ENCODE peak calls at places on chromosomes 12 and 14, in seven cellular contexts. One of them, this sample, is unnamed.
A peak's percentile ranks its signal among the peaks of the same experiment; 100 is the strongest.

GRCh38 chr14:102560436-102561261 is 31.8 kb upstream of the RCOR1 start:
- DNase-seq in lung: no peak
- DNase-seq in heart left ventricle: no peak
- DNase-seq in esophagus squamous epithelium: no peak
- DNase-seq in osteocyte: no peak
- DNase-seq in astrocyte of the spinal cord: no peak
- DNase-seq in stomach: no peak
- DNase-seq in this sample: no peak

GRCh38 chr12:119011231-119011630 is 29.9 kb downstream of the SRRM4 start:
- DNase-seq in lung: no peak
- DNase-seq in heart left ventricle: no peak
- DNase-seq in esophagus squamous epithelium: no peak
- DNase-seq in osteocyte: no peak
- DNase-seq in astrocyte of the spinal cord: no peak
- DNase-seq in stomach: no peak
- DNase-seq in this sample: no peak

GRCh38 chr14:86838363-86838762 is 1154.6 kb downstream of the GALC start:
- DNase-seq in lung: no peak
- DNase-seq in heart left ventricle: no peak
- DNase-seq in esophagus squamous epithelium: no peak
- DNase-seq in osteocyte: no peak
- DNase-seq in astrocyte of the spinal cord: no peak
- DNase-seq in stomach: no peak
- DNase-seq in this sample: no peak

GRCh38 chr14:51789631-51790030 is 70.8 kb upstream of the GNG2 start:
- DNase-seq in lung: no peak
- DNase-seq in heart left ventricle: no peak
- DNase-seq in esophagus squamous epithelium: no peak
- DNase-seq in osteocyte: no peak
- DNase-seq in astrocyte of the spinal cord: peak; percentile 43
- DNase-seq in stomach: no peak
- DNase-seq in this sample: no peak

GRCh38 chr14:64387232-64387737 is 868 bp upstream of the MTHFD1 start:
- DNase-seq in lung: no peak
- DNase-seq in heart left ventricle: no peak
- DNase-seq in esophagus squamous epithelium: no peak
- DNase-seq in osteocyte: no peak
- DNase-seq in astrocyte of the spinal cord: peak; percentile 35
- DNase-seq in stomach: no peak
- DNase-seq in this sample: no peak

GRCh38 chr14:20652996-20653975 is 11.8 kb upstream of the OR6S1 start:
- DNase-seq in lung: no peak
- DNase-seq in heart left ventricle: no peak
- DNase-seq in esophagus squamous epithelium: no peak
- DNase-seq in osteocyte: no peak
- DNase-seq in astrocyte of the spinal cord: peak; percentile 42
- DNase-seq in stomach: no peak
- DNase-seq in this sample: peak; percentile 64

GRCh38 chr12:68932701-68933563 is at the start of gene CPM:
- DNase-seq in lung: peak; percentile 78
- DNase-seq in heart left ventricle: peak; percentile 79
- DNase-seq in esophagus squamous epithelium: no peak
- DNase-seq in osteocyte: no peak
- DNase-seq in astrocyte of the spinal cord: no peak
- DNase-seq in stomach: peak; percentile 89
- DNase-seq in this sample: peak; percentile 84

GRCh38 chr12:122282066-122282465 is 15.8 kb upstream of the VPS33A start:
- DNase-seq in lung: no peak
- DNase-seq in heart left ventricle: no peak
- DNase-seq in esophagus squamous epithelium: no peak
- DNase-seq in osteocyte: no peak
- DNase-seq in astrocyte of the spinal cord: peak; percentile 75
- DNase-seq in stomach: no peak
- DNase-seq in this sample: no peak

GRCh38 chr12:7175493-7175892 is 14.0 kb upstream of the PEX5 start:
- DNase-seq in lung: no peak
- DNase-seq in heart left ventricle: no peak
- DNase-seq in esophagus squamous epithelium: no peak
- DNase-seq in osteocyte: no peak
- DNase-seq in astrocyte of the spinal cord: no peak
- DNase-seq in stomach: no peak
- DNase-seq in this sample: no peak

GRCh38 chr12:52581066-52581465 is 7.4 kb upstream of the KRT74 start:
- DNase-seq in lung: no peak
- DNase-seq in heart left ventricle: no peak
- DNase-seq in esophagus squamous epithelium: no peak
- DNase-seq in osteocyte: no peak
- DNase-seq in astrocyte of the spinal cord: no peak
- DNase-seq in stomach: no peak
- DNase-seq in this sample: no peak

GRCh38 chr14:103067231-103067954 is 10.0 kb upstream of the CDC42BPB start:
- DNase-seq in lung: no peak
- DNase-seq in heart left ventricle: no peak
- DNase-seq in esophagus squamous epithelium: no peak
- DNase-seq in osteocyte: no peak
- DNase-seq in astrocyte of the spinal cord: no peak
- DNase-seq in stomach: no peak
- DNase-seq in this sample: no peak

GRCh38 chr12:28498850-28499249 is 308.6 kb downstream of the CCDC91 start:
- DNase-seq in lung: no peak
- DNase-seq in heart left ventricle: no peak
- DNase-seq in esophagus squamous epithelium: no peak
- DNase-seq in osteocyte: no peak
- DNase-seq in astrocyte of the spinal cord: no peak
- DNase-seq in stomach: no peak
- DNase-seq in this sample: no peak

GRCh38 chr14:50038398-50039119 is 77.8 kb downstream of the VCPKMT start:
- DNase-seq in lung: peak; percentile 42
- DNase-seq in heart left ventricle: no peak
- DNase-seq in esophagus squamous epithelium: no peak
- DNase-seq in osteocyte: no peak
- DNase-seq in astrocyte of the spinal cord: peak; percentile 93
- DNase-seq in stomach: no peak
- DNase-seq in this sample: no peak

GRCh38 chr12:12562016-12562483 is 613 bp downstream of the DUSP16 start:
- DNase-seq in lung: peak; percentile 31
- DNase-seq in heart left ventricle: no peak
- DNase-seq in esophagus squamous epithelium: no peak
- DNase-seq in osteocyte: no peak
- DNase-seq in astrocyte of the spinal cord: no peak
- DNase-seq in stomach: no peak
- DNase-seq in this sample: peak; percentile 53

GRCh38 chr12:2414810-2415567 is 362.2 kb downstream of the CACNA1C start:
- DNase-seq in lung: no peak
- DNase-seq in heart left ventricle: no peak
- DNase-seq in esophagus squamous epithelium: no peak
- DNase-seq in osteocyte: no peak
- DNase-seq in astrocyte of the spinal cord: no peak
- DNase-seq in stomach: no peak
- DNase-seq in this sample: no peak

GRCh38 chr14:22646570-22647254 is 2.6 kb upstream of the OR6J1 start:
- DNase-seq in lung: no peak
- DNase-seq in heart left ventricle: no peak
- DNase-seq in esophagus squamous epithelium: no peak
- DNase-seq in osteocyte: no peak
- DNase-seq in astrocyte of the spinal cord: peak; percentile 84
- DNase-seq in stomach: no peak
- DNase-seq in this sample: no peak

GRCh38 chr12:45720069-45720468 is 9.4 kb upstream of the ARID2 start:
- DNase-seq in lung: no peak
- DNase-seq in heart left ventricle: no peak
- DNase-seq in esophagus squamous epithelium: no peak
- DNase-seq in osteocyte: no peak
- DNase-seq in astrocyte of the spinal cord: no peak
- DNase-seq in stomach: no peak
- DNase-seq in this sample: no peak

GRCh38 chr14:50333010-50333409 is 20.9 kb downstream of the DMAC2L start:
- DNase-seq in lung: no peak
- DNase-seq in heart left ventricle: peak; percentile 70
- DNase-seq in esophagus squamous epithelium: no peak
- DNase-seq in osteocyte: no peak
- DNase-seq in astrocyte of the spinal cord: peak; percentile 45
- DNase-seq in stomach: no peak
- DNase-seq in this sample: no peak

GRCh38 chr12:25276199-25276937 is 25.6 kb upstream of the KRAS start:
- DNase-seq in lung: peak; percentile 32
- DNase-seq in heart left ventricle: no peak
- DNase-seq in esophagus squamous epithelium: no peak
- DNase-seq in osteocyte: no peak
- DNase-seq in astrocyte of the spinal cord: peak; percentile 92
- DNase-seq in stomach: peak; percentile 68
- DNase-seq in this sample: no peak

GRCh38 chr14:50489851-50490250 is 42.5 kb downstream of the MAP4K5 start:
- DNase-seq in lung: no peak
- DNase-seq in heart left ventricle: no peak
- DNase-seq in esophagus squamous epithelium: no peak
- DNase-seq in osteocyte: no peak
- DNase-seq in astrocyte of the spinal cord: no peak
- DNase-seq in stomach: no peak
- DNase-seq in this sample: no peak

GRCh38 chr14:93316716-93317115 is 16.1 kb downstream of the BTBD7 start:
- DNase-seq in lung: no peak
- DNase-seq in heart left ventricle: no peak
- DNase-seq in esophagus squamous epithelium: no peak
- DNase-seq in osteocyte: no peak
- DNase-seq in astrocyte of the spinal cord: no peak
- DNase-seq in stomach: no peak
- DNase-seq in this sample: no peak

GRCh38 chr14:24297190-24297964 is 2.2 kb downstream of the DHRS1 start:
- DNase-seq in lung: no peak
- DNase-seq in heart left ventricle: no peak
- DNase-seq in esophagus squamous epithelium: no peak
- DNase-seq in osteocyte: no peak
- DNase-seq in astrocyte of the spinal cord: no peak
- DNase-seq in stomach: no peak
- DNase-seq in this sample: no peak

GRCh38 chr12:110846615-110847566 is at the start of gene CCDC63:
- DNase-seq in lung: peak; percentile 39
- DNase-seq in heart left ventricle: peak; percentile 75
- DNase-seq in esophagus squamous epithelium: no peak
- DNase-seq in osteocyte: peak; percentile 85
- DNase-seq in astrocyte of the spinal cord: peak; percentile 50
- DNase-seq in stomach: peak; percentile 58
- DNase-seq in this sample: peak; percentile 85
- TF ChIP-seq CTCF in lung: peak; percentile 21
- TF ChIP-seq CTCF in heart left ventricle: peak; percentile 59
- TF ChIP-seq CTCF in esophagus squamous epithelium: no peak
- TF ChIP-seq CTCF in osteocyte: peak; percentile 63
- TF ChIP-seq CTCF in astrocyte of the spinal cord: peak; percentile 62
- TF ChIP-seq CTCF in stomach: no peak
- TF ChIP-seq CTCF in this sample: peak; percentile 37

DNA sequence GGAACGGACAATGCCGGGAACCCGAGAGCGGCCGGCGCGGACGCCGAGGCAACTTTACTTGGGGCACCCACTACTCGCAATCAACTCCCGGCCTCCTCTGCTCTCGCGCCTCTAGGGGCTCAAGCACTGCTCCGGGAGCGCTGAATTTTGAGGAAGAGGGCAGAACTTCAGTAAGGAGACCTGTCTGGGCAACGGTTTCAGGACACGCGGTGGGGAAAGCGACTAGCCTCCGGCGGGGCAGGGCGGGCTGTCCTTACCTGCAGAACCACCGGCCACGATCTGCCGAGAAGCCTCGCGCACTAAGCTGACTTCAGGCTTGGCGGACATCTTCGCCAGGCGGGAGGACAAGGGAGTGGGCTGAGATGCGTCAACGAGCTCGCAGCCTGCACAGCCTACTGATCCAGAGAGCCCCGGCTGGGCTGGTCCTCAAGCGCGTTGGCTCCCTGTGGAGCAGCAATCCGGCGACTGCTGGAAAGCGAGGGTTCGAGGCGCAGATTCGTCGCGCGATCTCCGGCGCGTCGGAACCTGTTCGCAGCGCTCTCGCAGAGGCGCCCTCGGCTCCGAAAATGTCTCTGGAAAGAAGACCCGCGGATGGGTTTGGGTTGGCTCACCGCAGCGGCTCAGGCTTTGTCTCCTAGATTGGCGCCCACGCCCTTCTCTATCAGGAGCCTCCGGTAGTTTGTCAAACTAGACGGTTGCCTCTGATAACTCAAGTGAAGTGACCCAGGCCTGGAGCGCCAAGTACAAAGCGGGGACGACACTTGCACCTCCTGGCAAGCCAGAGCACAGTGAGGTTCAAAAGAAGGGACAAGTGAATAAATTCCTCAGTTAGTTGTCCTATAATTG is at the start of gene SLC25A21:
- DNase-seq in lung: peak; percentile 76
- DNase-seq in heart left ventricle: peak; percentile 81
- DNase-seq in esophagus squamous epithelium: no peak
- DNase-seq in osteocyte: peak; percentile 88
- DNase-seq in astrocyte of the spinal cord: peak; percentile 89
- DNase-seq in stomach: peak; percentile 77
- DNase-seq in this sample: peak; percentile 74
- TF ChIP-seq CTCF in lung: no peak
- TF ChIP-seq CTCF in heart left ventricle: no peak
- TF ChIP-seq CTCF in esophagus squamous epithelium: no peak
- TF ChIP-seq CTCF in osteocyte: peak; percentile 24
- TF ChIP-seq CTCF in astrocyte of the spinal cord: peak; percentile 15
- TF ChIP-seq CTCF in stomach: no peak
- TF ChIP-seq CTCF in this sample: no peak

GRCh38 chr14:71647086-71647784 is 285.0 kb upstream of the RGS6 start:
- DNase-seq in lung: peak; percentile 44
- DNase-seq in heart left ventricle: no peak
- DNase-seq in esophagus squamous epithelium: no peak
- DNase-seq in osteocyte: no peak
- DNase-seq in astrocyte of the spinal cord: no peak
- DNase-seq in stomach: peak; percentile 34
- DNase-seq in this sample: no peak
- TF ChIP-seq CTCF in lung: no peak
- TF ChIP-seq CTCF in heart left ventricle: no peak
- TF ChIP-seq CTCF in esophagus squamous epithelium: no peak
- TF ChIP-seq CTCF in osteocyte: no peak
- TF ChIP-seq CTCF in astrocyte of the spinal cord: no peak
- TF ChIP-seq CTCF in stomach: no peak
- TF ChIP-seq CTCF in this sample: no peak

GRCh38 chr14:89956294-89957009 is 725 bp downstream of the TDP1 start:
- DNase-seq in lung: peak; percentile 54
- DNase-seq in heart left ventricle: peak; percentile 40
- DNase-seq in esophagus squamous epithelium: peak; percentile 35
- DNase-seq in osteocyte: peak; percentile 86
- DNase-seq in astrocyte of the spinal cord: peak; percentile 90
- DNase-seq in stomach: peak; percentile 68
- DNase-seq in this sample: peak; percentile 41

GRCh38 chr14:89955022-89955414 is 488 bp upstream of the EFCAB11 start:
- DNase-seq in lung: no peak
- DNase-seq in heart left ventricle: no peak
- DNase-seq in esophagus squamous epithelium: no peak
- DNase-seq in osteocyte: no peak
- DNase-seq in astrocyte of the spinal cord: no peak
- DNase-seq in stomach: no peak
- DNase-seq in this sample: no peak

GRCh38 chr14:89954045-89955021 is at the start of gene EFCAB11:
- DNase-seq in lung: peak; percentile 96
- DNase-seq in heart left ventricle: peak; percentile 98
- DNase-seq in esophagus squamous epithelium: peak; percentile 85
- DNase-seq in osteocyte: peak; percentile 98
- DNase-seq in astrocyte of the spinal cord: peak; percentile 99
- DNase-seq in stomach: peak; percentile 98
- DNase-seq in this sample: peak; percentile 93

GRCh38 chr14:89953602-89954001 is 928 bp downstream of the EFCAB11 start:
- DNase-seq in lung: no peak
- DNase-seq in heart left ventricle: no peak
- DNase-seq in esophagus squamous epithelium: no peak
- DNase-seq in osteocyte: no peak
- DNase-seq in astrocyte of the spinal cord: no peak
- DNase-seq in stomach: no peak
- DNase-seq in this sample: no peak

GRCh38 chr14:89955418-89956293 is at the start of gene TDP1:
- DNase-seq in lung: peak; percentile 89
- DNase-seq in heart left ventricle: peak; percentile 97
- DNase-seq in esophagus squamous epithelium: peak; percentile 67
- DNase-seq in osteocyte: peak; percentile 98
- DNase-seq in astrocyte of the spinal cord: peak; percentile 97
- DNase-seq in stomach: peak; percentile 99
- DNase-seq in this sample: peak; percentile 98
- TF ChIP-seq CTCF in lung: peak; percentile 16
- TF ChIP-seq CTCF in heart left ventricle: no peak
- TF ChIP-seq CTCF in esophagus squamous epithelium: no peak
- TF ChIP-seq CTCF in osteocyte: no peak
- TF ChIP-seq CTCF in astrocyte of the spinal cord: no peak
- TF ChIP-seq CTCF in stomach: no peak
- TF ChIP-seq CTCF in this sample: no peak